ENCODE peak calls at places on chromosomes 2 and 18, in six cellular contexts. One of them, this sample, is unnamed.

GRCh38 chr18:24741961-24742738 is 281.7 kb downstream of the HRH4 start:
- DNase-seq in skeletal muscle cell: no peak
- DNase-seq in stimulated activated CD8-positive, alpha-beta memory T cell treated with anti-CD3 and anti-CD28 coated beads, Interleukin-12 subunit alpha, Interleukin-12 subunit beta, amount 100 ng/mL, for 1 hour: no peak
- DNase-seq in brain pericyte: no peak
- DNase-seq in OCI-LY7: no peak
- DNase-seq in NAMALWA: no peak
- DNase-seq in this sample: no peak

GRCh38 chr18:23038712-23039111 is 96.6 kb upstream of the CABLES1 start:
- DNase-seq in stimulated activated CD8-positive, alpha-beta memory T cell treated with anti-CD3 and anti-CD28 coated beads, Interleukin-12 subunit alpha, Interleukin-12 subunit beta, amount 100 ng/mL, for 1 hour: no peak
- DNase-seq in skeletal muscle cell: peak
- DNase-seq in NAMALWA: no peak
- DNase-seq in brain pericyte: peak
- DNase-seq in OCI-LY7: no peak
- DNase-seq in this sample: no peak

GRCh38 chr2:5946210-5947118 is 254.3 kb downstream of the SOX11 start:
- DNase-seq in brain pericyte: no peak
- DNase-seq in skeletal muscle cell: no peak
- DNase-seq in NAMALWA: no peak
- DNase-seq in stimulated activated CD8-positive, alpha-beta memory T cell treated with anti-CD3 and anti-CD28 coated beads, Interleukin-12 subunit alpha, Interleukin-12 subunit beta, amount 100 ng/mL, for 1 hour: no peak
- DNase-seq in OCI-LY7: no peak
- DNase-seq in this sample: no peak

GRCh38 chr2:128436498-128437180 is 118.0 kb upstream of the HS6ST1 start:
- DNase-seq in OCI-LY7: no peak
- DNase-seq in stimulated activated CD8-positive, alpha-beta memory T cell treated with anti-CD3 and anti-CD28 coated beads, Interleukin-12 subunit alpha, Interleukin-12 subunit beta, amount 100 ng/mL, for 1 hour: no peak
- DNase-seq in brain pericyte: no peak
- DNase-seq in NAMALWA: no peak
- DNase-seq in skeletal muscle cell: no peak
- DNase-seq in this sample: no peak

GRCh38 chr18:79361766-79362522 is 33.8 kb upstream of the NFATC1 start:
- DNase-seq in skeletal muscle cell: peak
- DNase-seq in NAMALWA: no peak
- DNase-seq in brain pericyte: no peak
- DNase-seq in stimulated activated CD8-positive, alpha-beta memory T cell treated with anti-CD3 and anti-CD28 coated beads, Interleukin-12 subunit alpha, Interleukin-12 subunit beta, amount 100 ng/mL, for 1 hour: no peak
- DNase-seq in OCI-LY7: no peak
- DNase-seq in this sample: peak

GRCh38 chr18:10442551-10442971 is 11.9 kb upstream of the APCDD1 start:
- DNase-seq in stimulated activated CD8-positive, alpha-beta memory T cell treated with anti-CD3 and anti-CD28 coated beads, Interleukin-12 subunit alpha, Interleukin-12 subunit beta, amount 100 ng/mL, for 1 hour: no peak
- DNase-seq in OCI-LY7: no peak
- DNase-seq in NAMALWA: no peak
- DNase-seq in skeletal muscle cell: no peak
- DNase-seq in brain pericyte: no peak
- DNase-seq in this sample: no peak

GRCh38 chr18:59659486-59660187 is 37.6 kb downstream of the CCBE1 start:
- DNase-seq in NAMALWA: no peak
- DNase-seq in stimulated activated CD8-positive, alpha-beta memory T cell treated with anti-CD3 and anti-CD28 coated beads, Interleukin-12 subunit alpha, Interleukin-12 subunit beta, amount 100 ng/mL, for 1 hour: no peak
- DNase-seq in skeletal muscle cell: no peak
- DNase-seq in OCI-LY7: no peak
- DNase-seq in brain pericyte: no peak
- DNase-seq in this sample: peak

GRCh38 chr2:154978244-154978643 is 279.7 kb downstream of the KCNJ3 start:
- DNase-seq in brain pericyte: no peak
- DNase-seq in stimulated activated CD8-positive, alpha-beta memory T cell treated with anti-CD3 and anti-CD28 coated beads, Interleukin-12 subunit alpha, Interleukin-12 subunit beta, amount 100 ng/mL, for 1 hour: no peak
- DNase-seq in NAMALWA: no peak
- DNase-seq in OCI-LY7: no peak
- DNase-seq in skeletal muscle cell: no peak
- DNase-seq in this sample: no peak

GRCh38 chr2:7418343-7418742 is 501.1 kb downstream of the RNF144A start:
- DNase-seq in skeletal muscle cell: no peak
- DNase-seq in NAMALWA: no peak
- DNase-seq in brain pericyte: no peak
- DNase-seq in OCI-LY7: no peak
- DNase-seq in stimulated activated CD8-positive, alpha-beta memory T cell treated with anti-CD3 and anti-CD28 coated beads, Interleukin-12 subunit alpha, Interleukin-12 subunit beta, amount 100 ng/mL, for 1 hour: no peak
- DNase-seq in this sample: no peak

GRCh38 chr2:17104454-17104853 is 413.8 kb downstream of the RAD51AP2 start:
- DNase-seq in skeletal muscle cell: peak
- DNase-seq in stimulated activated CD8-positive, alpha-beta memory T cell treated with anti-CD3 and anti-CD28 coated beads, Interleukin-12 subunit alpha, Interleukin-12 subunit beta, amount 100 ng/mL, for 1 hour: no peak
- DNase-seq in NAMALWA: peak
- DNase-seq in brain pericyte: no peak
- DNase-seq in OCI-LY7: no peak
- DNase-seq in this sample: peak

GRCh38 chr2:108441712-108442111 is 7.3 kb upstream of the GCC2 start:
- DNase-seq in skeletal muscle cell: no peak
- DNase-seq in stimulated activated CD8-positive, alpha-beta memory T cell treated with anti-CD3 and anti-CD28 coated beads, Interleukin-12 subunit alpha, Interleukin-12 subunit beta, amount 100 ng/mL, for 1 hour: no peak
- DNase-seq in NAMALWA: no peak
- DNase-seq in OCI-LY7: no peak
- DNase-seq in brain pericyte: no peak
- DNase-seq in this sample: no peak

GRCh38 chr2:202114798-202115197 is 41.7 kb downstream of the KIAA2012 start:
- DNase-seq in NAMALWA: no peak
- DNase-seq in stimulated activated CD8-positive, alpha-beta memory T cell treated with anti-CD3 and anti-CD28 coated beads, Interleukin-12 subunit alpha, Interleukin-12 subunit beta, amount 100 ng/mL, for 1 hour: no peak
- DNase-seq in OCI-LY7: no peak
- DNase-seq in brain pericyte: no peak
- DNase-seq in skeletal muscle cell: no peak
- DNase-seq in this sample: peak

GRCh38 chr18:23868341-23868740 is 146.2 kb upstream of the TTC39C start:
- DNase-seq in OCI-LY7: no peak
- DNase-seq in brain pericyte: no peak
- DNase-seq in skeletal muscle cell: no peak
- DNase-seq in NAMALWA: no peak
- DNase-seq in stimulated activated CD8-positive, alpha-beta memory T cell treated with anti-CD3 and anti-CD28 coated beads, Interleukin-12 subunit alpha, Interleukin-12 subunit beta, amount 100 ng/mL, for 1 hour: no peak
- DNase-seq in this sample: no peak

GRCh38 chr2:160721089-160722040 is 227.8 kb upstream of the RBMS1 start:
- DNase-seq in OCI-LY7: no peak
- DNase-seq in skeletal muscle cell: no peak
- DNase-seq in NAMALWA: no peak
- DNase-seq in stimulated activated CD8-positive, alpha-beta memory T cell treated with anti-CD3 and anti-CD28 coated beads, Interleukin-12 subunit alpha, Interleukin-12 subunit beta, amount 100 ng/mL, for 1 hour: no peak
- DNase-seq in brain pericyte: no peak
- DNase-seq in this sample: peak

GRCh38 chr2:222939208-222939846 is 78.5 kb downstream of the ACSL3 start:
- DNase-seq in skeletal muscle cell: no peak
- DNase-seq in NAMALWA: peak
- DNase-seq in OCI-LY7: peak
- DNase-seq in brain pericyte: peak
- DNase-seq in stimulated activated CD8-positive, alpha-beta memory T cell treated with anti-CD3 and anti-CD28 coated beads, Interleukin-12 subunit alpha, Interleukin-12 subunit beta, amount 100 ng/mL, for 1 hour: peak
- DNase-seq in this sample: peak

GRCh38 chr2:125710561-125710960 is 945.4 kb upstream of the GYPC start:
- DNase-seq in stimulated activated CD8-positive, alpha-beta memory T cell treated with anti-CD3 and anti-CD28 coated beads, Interleukin-12 subunit alpha, Interleukin-12 subunit beta, amount 100 ng/mL, for 1 hour: no peak
- DNase-seq in NAMALWA: no peak
- DNase-seq in skeletal muscle cell: no peak
- DNase-seq in brain pericyte: no peak
- DNase-seq in OCI-LY7: no peak
- DNase-seq in this sample: no peak

GRCh38 chr18:44682871-44683221 is 2.2 kb downstream of the SETBP1 start:
- DNase-seq in OCI-LY7: no peak
- DNase-seq in skeletal muscle cell: no peak
- DNase-seq in NAMALWA: no peak
- DNase-seq in stimulated activated CD8-positive, alpha-beta memory T cell treated with anti-CD3 and anti-CD28 coated beads, Interleukin-12 subunit alpha, Interleukin-12 subunit beta, amount 100 ng/mL, for 1 hour: no peak
- DNase-seq in brain pericyte: no peak
- DNase-seq in this sample: no peak

GRCh38 chr2:240032406-240033329 is 2.4 kb upstream of the OR6B2 start:
- DNase-seq in OCI-LY7: no peak
- DNase-seq in stimulated activated CD8-positive, alpha-beta memory T cell treated with anti-CD3 and anti-CD28 coated beads, Interleukin-12 subunit alpha, Interleukin-12 subunit beta, amount 100 ng/mL, for 1 hour: no peak
- DNase-seq in brain pericyte: no peak
- DNase-seq in NAMALWA: no peak
- DNase-seq in skeletal muscle cell: no peak
- DNase-seq in this sample: no peak

GRCh38 chr2:169828141-169828811 is 1.0 kb downstream of the UBR3 start:
- DNase-seq in stimulated activated CD8-positive, alpha-beta memory T cell treated with anti-CD3 and anti-CD28 coated beads, Interleukin-12 subunit alpha, Interleukin-12 subunit beta, amount 100 ng/mL, for 1 hour: no peak
- DNase-seq in OCI-LY7: peak
- DNase-seq in skeletal muscle cell: no peak
- DNase-seq in NAMALWA: peak
- DNase-seq in brain pericyte: no peak
- DNase-seq in this sample: peak

GRCh38 chr2:23618696-23619530 is 233.9 kb downstream of the KLHL29 start:
- DNase-seq in skeletal muscle cell: no peak
- DNase-seq in OCI-LY7: no peak
- DNase-seq in stimulated activated CD8-positive, alpha-beta memory T cell treated with anti-CD3 and anti-CD28 coated beads, Interleukin-12 subunit alpha, Interleukin-12 subunit beta, amount 100 ng/mL, for 1 hour: no peak
- DNase-seq in brain pericyte: no peak
- DNase-seq in NAMALWA: no peak
- DNase-seq in this sample: no peak

GRCh38 chr2:85770786-85771409 is 17.1 kb downstream of the ATOH8 start:
- DNase-seq in OCI-LY7: no peak
- DNase-seq in skeletal muscle cell: no peak
- DNase-seq in stimulated activated CD8-positive, alpha-beta memory T cell treated with anti-CD3 and anti-CD28 coated beads, Interleukin-12 subunit alpha, Interleukin-12 subunit beta, amount 100 ng/mL, for 1 hour: no peak
- DNase-seq in brain pericyte: no peak
- DNase-seq in NAMALWA: no peak
- DNase-seq in this sample: no peak

GRCh38 chr2:200467806-200468686 is 41.8 kb downstream of the KCTD18 start:
- DNase-seq in OCI-LY7: peak
- DNase-seq in NAMALWA: peak
- DNase-seq in brain pericyte: no peak
- DNase-seq in stimulated activated CD8-positive, alpha-beta memory T cell treated with anti-CD3 and anti-CD28 coated beads, Interleukin-12 subunit alpha, Interleukin-12 subunit beta, amount 100 ng/mL, for 1 hour: no peak
- DNase-seq in skeletal muscle cell: no peak
- DNase-seq in this sample: peak

GRCh38 chr2:241229563-241230401 is 41.3 kb downstream of the ANO7 start:
- DNase-seq in stimulated activated CD8-positive, alpha-beta memory T cell treated with anti-CD3 and anti-CD28 coated beads, Interleukin-12 subunit alpha, Interleukin-12 subunit beta, amount 100 ng/mL, for 1 hour: no peak
- DNase-seq in NAMALWA: no peak
- DNase-seq in brain pericyte: no peak
- DNase-seq in skeletal muscle cell: no peak
- DNase-seq in OCI-LY7: no peak
- DNase-seq in this sample: no peak

GRCh38 chr2:84290537-84290936 is 168.5 kb downstream of the SUCLG1 start:
- DNase-seq in stimulated activated CD8-positive, alpha-beta memory T cell treated with anti-CD3 and anti-CD28 coated beads, Interleukin-12 subunit alpha, Interleukin-12 subunit beta, amount 100 ng/mL, for 1 hour: no peak
- DNase-seq in skeletal muscle cell: no peak
- DNase-seq in brain pericyte: no peak
- DNase-seq in OCI-LY7: no peak
- DNase-seq in NAMALWA: no peak
- DNase-seq in this sample: no peak

GRCh38 chr2:37324536-37324785 is 172 bp downstream of the PRKD3 start:
- DNase-seq in brain pericyte: no peak
- DNase-seq in OCI-LY7: peak
- DNase-seq in stimulated activated CD8-positive, alpha-beta memory T cell treated with anti-CD3 and anti-CD28 coated beads, Interleukin-12 subunit alpha, Interleukin-12 subunit beta, amount 100 ng/mL, for 1 hour: peak
- DNase-seq in skeletal muscle cell: no peak
- DNase-seq in NAMALWA: peak
- DNase-seq in this sample: peak

GRCh38 chr2:70949086-70949485 is 13.4 kb downstream of the ATP6V1B1 start:
- DNase-seq in brain pericyte: no peak
- DNase-seq in skeletal muscle cell: no peak
- DNase-seq in stimulated activated CD8-positive, alpha-beta memory T cell treated with anti-CD3 and anti-CD28 coated beads, Interleukin-12 subunit alpha, Interleukin-12 subunit beta, amount 100 ng/mL, for 1 hour: no peak
- DNase-seq in OCI-LY7: no peak
- DNase-seq in NAMALWA: no peak
- DNase-seq in this sample: no peak